ENCODE peak calls at places on chromosomes 5 and 9, in five cellular contexts. One of them, this sample, is unnamed.

GRCh38 chr5:55591671-55592070 is 56.9 kb upstream of the PLPP1 start:
- DNase-seq in sigmoid colon: no peak
- DNase-seq in Peyer's patch: no peak
- DNase-seq in body of pancreas: no peak
- DNase-seq in IMR-90: no peak
- DNase-seq in this sample: peak

GRCh38 chr9:100432736-100433135 is 5.8 kb downstream of the MSANTD3 start:
- DNase-seq in body of pancreas: no peak
- DNase-seq in sigmoid colon: no peak
- DNase-seq in Peyer's patch: no peak
- DNase-seq in IMR-90: no peak
- DNase-seq in this sample: no peak

GRCh38 chr9:138097501-138097991 is 220.0 kb downstream of the CACNA1B start:
- DNase-seq in body of pancreas: no peak
- DNase-seq in sigmoid colon: peak
- DNase-seq in IMR-90: no peak
- DNase-seq in Peyer's patch: peak
- DNase-seq in this sample: peak

GRCh38 chr9:72788966-72789365 is 163.9 kb downstream of the ALDH1A1 start:
- DNase-seq in body of pancreas: no peak
- DNase-seq in IMR-90: no peak
- DNase-seq in sigmoid colon: no peak
- DNase-seq in Peyer's patch: no peak
- DNase-seq in this sample: no peak

GRCh38 chr5:150175536-150175935 is 9.0 kb downstream of the CDX1 start:
- DNase-seq in body of pancreas: no peak
- DNase-seq in sigmoid colon: no peak
- DNase-seq in IMR-90: peak
- DNase-seq in Peyer's patch: peak
- DNase-seq in this sample: no peak

GRCh38 chr5:3311443-3311842 is 284.2 kb upstream of the IRX1 start:
- DNase-seq in IMR-90: no peak
- DNase-seq in sigmoid colon: no peak
- DNase-seq in body of pancreas: peak
- DNase-seq in Peyer's patch: no peak
- DNase-seq in this sample: no peak

GRCh38 chr5:134397196-134397595 is 14.5 kb downstream of the CDKN2AIPNL start:
- DNase-seq in sigmoid colon: no peak
- DNase-seq in IMR-90: no peak
- DNase-seq in Peyer's patch: no peak
- DNase-seq in body of pancreas: no peak
- DNase-seq in this sample: no peak

GRCh38 chr5:128350705-128351104 is 187.3 kb downstream of the FBN2 start:
- DNase-seq in sigmoid colon: no peak
- DNase-seq in Peyer's patch: no peak
- DNase-seq in body of pancreas: no peak
- DNase-seq in IMR-90: no peak
- DNase-seq in this sample: no peak

GRCh38 chr5:157335534-157336422 is 69.9 kb downstream of the CYFIP2 start:
- DNase-seq in body of pancreas: no peak
- DNase-seq in sigmoid colon: no peak
- DNase-seq in Peyer's patch: no peak
- DNase-seq in IMR-90: peak
- DNase-seq in this sample: no peak

GRCh38 chr5:181215997-181216982 is 6.8 kb upstream of the TRIM41 start:
- DNase-seq in Peyer's patch: no peak
- DNase-seq in sigmoid colon: no peak
- DNase-seq in IMR-90: no peak
- DNase-seq in body of pancreas: no peak
- DNase-seq in this sample: no peak

GRCh38 chr5:143179126-143179740 is 224.3 kb downstream of the NR3C1 start:
- DNase-seq in sigmoid colon: no peak
- DNase-seq in IMR-90: no peak
- DNase-seq in body of pancreas: no peak
- DNase-seq in Peyer's patch: no peak
- DNase-seq in this sample: no peak

GRCh38 chr5:160930361-160930760 is 78.3 kb upstream of the ATP10B start:
- DNase-seq in sigmoid colon: no peak
- DNase-seq in Peyer's patch: no peak
- DNase-seq in body of pancreas: no peak
- DNase-seq in IMR-90: no peak
- DNase-seq in this sample: peak

GRCh38 chr5:10565785-10566506 is 2.1 kb downstream of the ANKRD33B start:
- DNase-seq in sigmoid colon: peak
- DNase-seq in body of pancreas: no peak
- DNase-seq in IMR-90: no peak
- DNase-seq in Peyer's patch: no peak
- DNase-seq in this sample: no peak

GRCh38 chr5:120509056-120509455 is 45.0 kb downstream of the PRR16 start:
- DNase-seq in body of pancreas: no peak
- DNase-seq in Peyer's patch: no peak
- DNase-seq in sigmoid colon: no peak
- DNase-seq in IMR-90: peak
- DNase-seq in this sample: no peak

GRCh38 chr5:150352531-150353394 is 4.7 kb upstream of the TCOF1 start:
- DNase-seq in Peyer's patch: no peak
- DNase-seq in sigmoid colon: no peak
- DNase-seq in IMR-90: peak
- DNase-seq in body of pancreas: no peak
- DNase-seq in this sample: no peak

GRCh38 chr9:87554976-87555375 is 57.3 kb downstream of the DAPK1 start:
- DNase-seq in Peyer's patch: no peak
- DNase-seq in body of pancreas: peak
- DNase-seq in sigmoid colon: no peak
- DNase-seq in IMR-90: no peak
- DNase-seq in this sample: peak

GRCh38 chr5:174951151-174951780 is 226.9 kb downstream of the MSX2 start:
- DNase-seq in IMR-90: peak
- DNase-seq in Peyer's patch: no peak
- DNase-seq in sigmoid colon: no peak
- DNase-seq in body of pancreas: peak
- DNase-seq in this sample: peak

GRCh38 chr5:154740957-154741356 is 14.2 kb upstream of the LARP1 start:
- DNase-seq in Peyer's patch: no peak
- DNase-seq in sigmoid colon: peak
- DNase-seq in IMR-90: peak
- DNase-seq in body of pancreas: peak
- DNase-seq in this sample: peak

GRCh38 chr9:76107487-76107886 is 217.0 kb downstream of the PCSK5 start:
- DNase-seq in Peyer's patch: no peak
- DNase-seq in IMR-90: no peak
- DNase-seq in body of pancreas: peak
- DNase-seq in sigmoid colon: peak
- DNase-seq in this sample: no peak

GRCh38 chr9:111599092-111599947 is at the start of gene PTGR1:
- DNase-seq in Peyer's patch: peak
- DNase-seq in sigmoid colon: peak
- DNase-seq in body of pancreas: peak
- DNase-seq in IMR-90: peak
- DNase-seq in this sample: peak

GRCh38 chr5:180070726-180071417 is 687 bp downstream of the RNF130 start:
- DNase-seq in body of pancreas: peak
- DNase-seq in IMR-90: peak
- DNase-seq in Peyer's patch: no peak
- DNase-seq in sigmoid colon: peak
- DNase-seq in this sample: peak

GRCh38 chr5:79713727-79714126 is 24.1 kb downstream of the CMYA5 start:
- DNase-seq in sigmoid colon: no peak
- DNase-seq in Peyer's patch: no peak
- DNase-seq in IMR-90: no peak
- DNase-seq in body of pancreas: no peak
- DNase-seq in this sample: no peak

GRCh38 chr5:120092649-120093048 is 371.5 kb upstream of the PRR16 start:
- DNase-seq in IMR-90: no peak
- DNase-seq in sigmoid colon: no peak
- DNase-seq in body of pancreas: no peak
- DNase-seq in Peyer's patch: no peak
- DNase-seq in this sample: no peak

GRCh38 chr5:135565691-135566421 is 12.9 kb downstream of the CXCL14 start:
- DNase-seq in Peyer's patch: peak
- DNase-seq in sigmoid colon: peak
- DNase-seq in body of pancreas: peak
- DNase-seq in IMR-90: peak
- DNase-seq in this sample: peak

GRCh38 chr5:168327994-168328393 is 36.5 kb downstream of the WWC1 start:
- DNase-seq in IMR-90: peak
- DNase-seq in sigmoid colon: no peak
- DNase-seq in Peyer's patch: no peak
- DNase-seq in body of pancreas: no peak
- DNase-seq in this sample: no peak

GRCh38 chr9:133315997-133316396 is 20.0 kb downstream of the SURF6 start:
- DNase-seq in body of pancreas: no peak
- DNase-seq in Peyer's patch: no peak
- DNase-seq in sigmoid colon: no peak
- DNase-seq in IMR-90: no peak
- DNase-seq in this sample: no peak

DNA sequence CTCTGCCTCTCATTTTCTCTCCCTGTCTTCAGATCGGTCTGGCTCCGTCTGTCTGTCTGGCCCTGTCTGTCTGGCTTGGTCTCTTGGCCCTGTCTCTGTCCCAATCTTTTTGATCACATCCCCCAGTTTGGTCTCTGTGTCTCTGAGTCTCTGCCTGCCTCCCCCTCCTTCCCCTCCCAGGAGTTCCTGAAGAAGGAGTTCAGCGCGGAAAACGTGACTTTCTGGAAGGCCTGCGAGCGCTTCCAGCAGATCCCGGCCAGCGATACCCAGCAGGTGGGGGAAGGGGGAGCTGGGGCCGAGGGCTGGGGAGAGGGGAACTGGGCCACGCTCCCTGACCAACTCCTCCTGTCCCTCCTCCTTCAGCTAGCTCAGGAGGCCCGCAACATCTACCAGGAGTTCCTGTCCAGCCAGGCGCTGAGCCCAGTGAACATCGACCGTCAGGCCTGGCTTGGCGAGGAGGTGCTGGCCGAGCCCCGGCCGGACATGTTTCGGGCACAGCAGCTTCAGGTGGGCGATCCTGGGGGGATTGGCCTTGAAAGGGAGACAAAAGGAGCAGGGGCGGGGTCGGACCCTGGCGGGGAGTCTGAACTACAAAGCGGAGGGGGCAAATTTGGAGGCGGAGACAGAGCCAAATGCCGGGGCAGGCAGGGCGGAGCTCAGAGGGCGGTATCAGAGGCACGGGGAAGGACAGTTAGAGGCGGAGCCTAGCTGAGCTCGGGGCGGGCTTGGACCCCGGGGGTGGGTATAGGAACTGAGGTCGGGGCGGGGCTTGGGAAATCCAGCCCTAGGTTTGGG is 9.0 kb downstream of the RGS14 start:
- DNase-seq in sigmoid colon: peak
- DNase-seq in IMR-90: peak
- DNase-seq in Peyer's patch: peak
- DNase-seq in body of pancreas: peak
- DNase-seq in this sample: peak
- H3K4me3 ChIP-seq in sigmoid colon: peak
- H3K4me3 ChIP-seq in IMR-90: peak
- H3K4me3 ChIP-seq in Peyer's patch: peak
- H3K4me3 ChIP-seq in body of pancreas: no peak
- H3K4me3 ChIP-seq in this sample: no peak

DNA sequence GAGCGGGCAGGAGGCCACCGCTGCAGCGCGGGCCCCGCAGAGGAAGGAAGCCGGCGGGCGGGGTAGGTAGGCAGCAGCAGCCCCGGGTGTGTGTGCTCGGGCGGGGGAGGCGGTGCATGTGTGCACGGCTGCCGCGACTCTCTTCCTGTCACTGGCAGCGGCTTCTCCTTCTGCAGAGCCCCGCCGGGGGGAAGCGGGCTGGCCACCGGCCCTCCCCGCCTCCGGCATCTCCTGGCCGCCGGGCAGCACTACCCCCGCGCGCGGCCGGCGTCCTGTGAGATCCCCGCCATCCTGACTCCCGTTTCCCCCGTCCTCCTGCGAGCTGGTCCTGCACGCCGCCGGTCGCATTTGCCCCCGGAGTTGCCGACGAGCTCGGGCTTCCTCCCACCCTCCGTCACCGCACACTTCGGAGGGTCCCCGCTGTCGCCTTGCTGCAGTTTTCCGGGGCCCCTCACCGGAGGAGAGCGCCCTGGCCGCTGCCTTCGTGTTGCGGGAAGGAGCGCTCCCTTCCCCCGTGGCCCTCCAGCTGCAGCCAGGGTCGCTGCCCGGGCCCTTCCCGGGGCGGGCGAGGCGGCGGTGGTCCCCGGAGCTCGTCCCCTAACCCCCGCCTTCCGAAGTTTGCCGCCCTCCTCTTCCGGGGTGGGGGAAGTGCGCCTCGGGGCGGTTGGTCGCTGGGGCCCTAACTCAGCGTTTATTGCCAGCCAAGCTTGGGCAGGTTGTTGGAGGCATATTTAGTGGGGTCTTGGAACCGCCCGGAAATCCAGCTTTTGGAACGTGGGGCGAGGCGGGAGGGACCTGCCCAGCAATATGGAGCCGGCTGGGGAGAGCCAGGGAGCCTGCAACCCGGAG is 556 bp downstream of the PIK3R1 start:
- DNase-seq in body of pancreas: peak
- DNase-seq in IMR-90: peak
- DNase-seq in Peyer's patch: peak
- DNase-seq in sigmoid colon: peak
- DNase-seq in this sample: peak
- TF ChIP-seq POLR2A in body of pancreas: no peak
- TF ChIP-seq POLR2A in IMR-90: no peak
- TF ChIP-seq POLR2A in Peyer's patch: peak
- TF ChIP-seq POLR2A in sigmoid colon: peak
- TF ChIP-seq POLR2A in this sample: no peak

GRCh38 chr9:120603010-120603409 is 23.0 kb upstream of the CDK5RAP2 start:
- DNase-seq in sigmoid colon: no peak
- DNase-seq in body of pancreas: no peak
- DNase-seq in Peyer's patch: no peak
- DNase-seq in IMR-90: no peak
- DNase-seq in this sample: no peak
- H3K4me3 ChIP-seq in sigmoid colon: no peak
- H3K4me3 ChIP-seq in body of pancreas: no peak
- H3K4me3 ChIP-seq in Peyer's patch: no peak
- H3K4me3 ChIP-seq in IMR-90: no peak
- H3K4me3 ChIP-seq in this sample: no peak

DNA sequence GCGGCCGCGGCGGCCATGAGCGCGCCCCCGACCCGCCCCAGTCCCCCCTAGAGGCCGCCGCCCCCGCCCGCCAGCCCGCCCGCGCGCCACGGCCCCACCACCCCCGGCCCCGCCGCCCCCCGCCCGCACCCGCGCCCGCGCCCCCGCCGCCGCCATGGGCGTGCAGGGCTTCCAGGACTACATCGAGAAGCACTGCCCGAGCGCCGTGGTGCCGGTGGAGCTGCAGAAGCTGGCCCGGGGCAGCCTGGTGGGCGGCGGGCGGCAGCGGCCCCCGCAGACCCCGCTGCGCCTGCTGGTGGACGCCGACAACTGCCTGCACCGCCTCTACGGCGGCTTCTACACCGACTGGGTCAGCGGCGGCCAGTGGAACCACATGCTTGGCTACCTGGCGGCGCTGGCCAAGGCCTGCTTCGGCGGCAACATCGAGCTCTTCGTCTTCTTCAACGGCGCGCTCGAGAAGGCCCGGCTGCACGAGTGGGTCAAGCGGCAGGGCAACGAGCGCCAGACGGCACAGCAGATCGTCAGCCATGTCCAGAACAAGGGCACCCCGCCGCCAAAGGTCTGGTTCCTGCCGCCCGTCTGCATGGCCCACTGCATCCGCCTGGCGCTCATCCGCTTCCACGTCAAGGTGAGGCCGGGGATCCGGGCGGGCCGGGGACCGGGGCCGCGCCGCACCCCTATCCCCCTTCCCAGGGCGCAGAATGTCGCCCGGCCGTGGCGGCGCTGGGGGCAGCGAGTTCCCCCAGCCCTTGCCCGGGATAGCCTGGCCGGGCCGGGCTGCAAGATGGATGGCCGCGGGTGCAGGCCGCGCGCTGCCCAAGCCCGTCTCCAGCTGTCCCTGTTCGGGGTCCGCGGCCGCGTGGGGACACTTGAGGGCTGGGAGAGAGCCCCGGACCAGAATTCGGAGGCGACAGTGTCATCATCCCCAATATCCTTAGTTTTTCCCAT is 551 bp downstream of the FAM120A start:
- DNase-seq in sigmoid colon: peak
- DNase-seq in Peyer's patch: peak
- DNase-seq in IMR-90: peak
- DNase-seq in body of pancreas: peak
- DNase-seq in this sample: peak
- TF ChIP-seq POLR2A in sigmoid colon: no peak
- TF ChIP-seq POLR2A in Peyer's patch: no peak
- TF ChIP-seq POLR2A in IMR-90: no peak
- TF ChIP-seq POLR2A in body of pancreas: peak
- TF ChIP-seq POLR2A in this sample: no peak

This sample was measured in adrenal gland.